ENCODE peak calls at places on chromosome X, in four cellular contexts. One of them, this sample, is unnamed.

GRCh38 chrX:69028006-69028760 is 137.1 kb downstream of the PJA1 start:
- DNase-seq in NB4: peak
- DNase-seq in fibroblast of mammary gland: no peak
- DNase-seq in endothelial cell: no peak
- DNase-seq in this sample: peak

GRCh38 chrX:16589211-16589610 is 60.7 kb upstream of the S100G start:
- DNase-seq in NB4: no peak
- DNase-seq in fibroblast of mammary gland: peak
- DNase-seq in endothelial cell: no peak
- DNase-seq in this sample: no peak

GRCh38 chrX:916235-916609 is 285.6 kb downstream of the SHOX start:
- DNase-seq in NB4: no peak
- DNase-seq in fibroblast of mammary gland: peak
- DNase-seq in endothelial cell: no peak
- DNase-seq in this sample: no peak

GRCh38 chrX:120408168-120408567 is 46.3 kb downstream of the ATP1B4 start:
- DNase-seq in NB4: no peak
- DNase-seq in fibroblast of mammary gland: no peak
- DNase-seq in endothelial cell: no peak
- DNase-seq in this sample: no peak

GRCh38 chrX:73214366-73215094 is at the start of gene NAP1L2:
- DNase-seq in NB4: peak
- DNase-seq in fibroblast of mammary gland: peak
- DNase-seq in endothelial cell: peak
- DNase-seq in this sample: peak

GRCh38 chrX:78513996-78514745 is 145.0 kb downstream of the RTL3 start:
- DNase-seq in NB4: no peak
- DNase-seq in fibroblast of mammary gland: no peak
- DNase-seq in endothelial cell: no peak
- DNase-seq in this sample: no peak

GRCh38 chrX:136030357-136031225 is 45.4 kb downstream of the SLC9A6 start:
- DNase-seq in NB4: no peak
- DNase-seq in fibroblast of mammary gland: peak
- DNase-seq in endothelial cell: no peak
- DNase-seq in this sample: no peak

GRCh38 chrX:11100281-11101035 is 10.7 kb upstream of the HCCS start:
- DNase-seq in NB4: peak
- DNase-seq in fibroblast of mammary gland: peak
- DNase-seq in endothelial cell: no peak
- DNase-seq in this sample: no peak

GRCh38 chrX:121013897-121014455 is 28.4 kb upstream of the CT47A1 start:
- DNase-seq in NB4: no peak
- DNase-seq in fibroblast of mammary gland: no peak
- DNase-seq in endothelial cell: no peak
- DNase-seq in this sample: no peak

GRCh38 chrX:36908801-36909403 is 99.3 kb upstream of the FAM47C start:
- DNase-seq in NB4: peak
- DNase-seq in fibroblast of mammary gland: peak
- DNase-seq in endothelial cell: no peak
- DNase-seq in this sample: peak

GRCh38 chrX:46180258-46180687 is 364.9 kb downstream of the ZNF674 start:
- DNase-seq in NB4: peak
- DNase-seq in fibroblast of mammary gland: peak
- DNase-seq in endothelial cell: no peak
- DNase-seq in this sample: no peak

GRCh38 chrX:134369576-134369975 is 90.4 kb upstream of the HPRT1 start:
- DNase-seq in NB4: no peak
- DNase-seq in fibroblast of mammary gland: no peak
- DNase-seq in endothelial cell: no peak
- DNase-seq in this sample: peak

GRCh38 chrX:3176439-3176820 is 135.2 kb downstream of the ARSF start:
- DNase-seq in NB4: no peak
- DNase-seq in fibroblast of mammary gland: peak
- DNase-seq in endothelial cell: no peak
- DNase-seq in this sample: no peak

GRCh38 chrX:94932278-94932965 is 1258.4 kb downstream of the FAM133A start:
- DNase-seq in NB4: no peak
- DNase-seq in fibroblast of mammary gland: no peak
- DNase-seq in endothelial cell: no peak
- DNase-seq in this sample: no peak

GRCh38 chrX:145405012-145405411 is 157.7 kb downstream of the SPANXN1 start:
- DNase-seq in NB4: peak
- DNase-seq in fibroblast of mammary gland: peak
- DNase-seq in endothelial cell: peak
- DNase-seq in this sample: peak

GRCh38 chrX:65755786-65756185 is 88.3 kb downstream of the MSN start:
- DNase-seq in NB4: peak
- DNase-seq in fibroblast of mammary gland: no peak
- DNase-seq in endothelial cell: no peak
- DNase-seq in this sample: no peak

GRCh38 chrX:150334998-150335397 is 28.1 kb upstream of the MAMLD1 start:
- DNase-seq in NB4: no peak
- DNase-seq in fibroblast of mammary gland: no peak
- DNase-seq in endothelial cell: no peak
- DNase-seq in this sample: no peak
- TF ChIP-seq CTCF in NB4: no peak
- TF ChIP-seq CTCF in fibroblast of mammary gland: no peak
- TF ChIP-seq CTCF in endothelial cell: no peak
- TF ChIP-seq CTCF in this sample: no peak

DNA sequence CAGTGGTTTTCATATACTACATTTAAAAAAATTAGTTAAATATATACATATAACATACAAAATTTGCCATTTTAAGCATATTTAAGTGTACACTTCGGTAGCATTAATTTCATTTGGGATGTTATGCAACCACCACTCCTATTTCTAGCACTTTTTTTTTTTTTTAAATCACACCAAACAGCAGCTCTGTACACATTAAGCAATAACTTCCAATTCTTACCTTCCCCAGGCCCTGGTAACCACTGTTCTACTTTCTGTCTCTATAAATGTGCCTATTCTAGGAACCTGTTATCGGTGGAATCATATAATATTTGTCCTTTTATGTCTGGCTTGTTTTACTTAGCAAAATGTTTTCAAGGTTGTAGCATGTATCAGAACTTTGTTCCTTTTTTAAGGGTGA is 39.1 kb downstream of the TMEM164 start:
- DNase-seq in NB4: peak
- DNase-seq in fibroblast of mammary gland: no peak
- DNase-seq in endothelial cell: no peak
- DNase-seq in this sample: no peak
- TF ChIP-seq CTCF in NB4: no peak
- TF ChIP-seq CTCF in fibroblast of mammary gland: no peak
- TF ChIP-seq CTCF in endothelial cell: no peak
- TF ChIP-seq CTCF in this sample: no peak

GRCh38 chrX:27918799-27919198 is 62.5 kb downstream of the DCAF8L1 start:
- DNase-seq in NB4: peak
- DNase-seq in fibroblast of mammary gland: no peak
- DNase-seq in endothelial cell: no peak
- DNase-seq in this sample: no peak
- TF ChIP-seq CTCF in NB4: no peak
- TF ChIP-seq CTCF in fibroblast of mammary gland: peak
- TF ChIP-seq CTCF in endothelial cell: no peak
- TF ChIP-seq CTCF in this sample: no peak

GRCh38 chrX:47646636-47647035 is 3.7 kb downstream of the ELK1 start:
- DNase-seq in NB4: no peak
- DNase-seq in fibroblast of mammary gland: no peak
- DNase-seq in endothelial cell: no peak
- DNase-seq in this sample: no peak

GRCh38 chrX:47645530-47645929 is 4.8 kb downstream of the ELK1 start:
- DNase-seq in NB4: no peak
- DNase-seq in fibroblast of mammary gland: no peak
- DNase-seq in endothelial cell: no peak
- DNase-seq in this sample: no peak

GRCh38 chrX:47644557-47645091 is 5.7 kb downstream of the ELK1 start:
- DNase-seq in NB4: peak
- DNase-seq in fibroblast of mammary gland: peak
- DNase-seq in endothelial cell: no peak
- DNase-seq in this sample: no peak

GRCh38 chrX:47648376-47648775 is 2.0 kb downstream of the ELK1 start:
- DNase-seq in NB4: no peak
- DNase-seq in fibroblast of mammary gland: no peak
- DNase-seq in endothelial cell: no peak
- DNase-seq in this sample: no peak

GRCh38 chrX:47643926-47644325 is 6.4 kb downstream of the ELK1 start:
- DNase-seq in NB4: peak
- DNase-seq in fibroblast of mammary gland: peak
- DNase-seq in endothelial cell: no peak
- DNase-seq in this sample: no peak
- TF ChIP-seq CTCF in NB4: peak
- TF ChIP-seq CTCF in fibroblast of mammary gland: peak
- TF ChIP-seq CTCF in endothelial cell: peak
- TF ChIP-seq CTCF in this sample: peak

GRCh38 chrX:132369650-132370049 is 119.2 kb downstream of the MBNL3 start:
- DNase-seq in NB4: no peak
- DNase-seq in fibroblast of mammary gland: no peak
- DNase-seq in endothelial cell: no peak
- DNase-seq in this sample: no peak

GRCh38 chrX:132367984-132368383 is 120.9 kb downstream of the MBNL3 start:
- DNase-seq in NB4: no peak
- DNase-seq in fibroblast of mammary gland: no peak
- DNase-seq in endothelial cell: no peak
- DNase-seq in this sample: no peak

GRCh38 chrX:132375941-132376340 is 112.9 kb downstream of the MBNL3 start:
- DNase-seq in NB4: no peak
- DNase-seq in fibroblast of mammary gland: peak
- DNase-seq in endothelial cell: no peak
- DNase-seq in this sample: no peak

DNA sequence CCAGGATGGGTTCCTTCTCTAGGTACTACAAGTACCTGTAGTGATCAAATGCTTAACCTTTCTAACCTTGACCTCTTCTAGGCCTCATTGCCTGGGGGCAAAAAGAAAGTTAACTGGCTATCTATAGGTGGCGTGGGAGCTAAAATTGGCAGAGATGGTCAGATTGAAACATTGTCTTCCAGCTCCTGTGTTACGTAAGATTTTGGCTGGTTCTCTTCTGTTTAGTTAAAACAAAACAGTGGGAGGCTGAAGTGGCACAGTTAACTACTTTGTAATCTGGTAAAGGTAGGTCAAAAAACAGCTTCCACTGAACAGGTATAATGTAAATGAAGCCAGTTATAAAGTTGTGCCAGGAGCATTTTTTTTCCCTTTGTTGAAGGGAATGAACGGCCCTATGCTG is 115.2 kb downstream of the MBNL3 start:
- DNase-seq in NB4: no peak
- DNase-seq in fibroblast of mammary gland: no peak
- DNase-seq in endothelial cell: no peak
- DNase-seq in this sample: no peak
- TF ChIP-seq CTCF in NB4: no peak
- TF ChIP-seq CTCF in fibroblast of mammary gland: no peak
- TF ChIP-seq CTCF in endothelial cell: no peak
- TF ChIP-seq CTCF in this sample: no peak

DNA sequence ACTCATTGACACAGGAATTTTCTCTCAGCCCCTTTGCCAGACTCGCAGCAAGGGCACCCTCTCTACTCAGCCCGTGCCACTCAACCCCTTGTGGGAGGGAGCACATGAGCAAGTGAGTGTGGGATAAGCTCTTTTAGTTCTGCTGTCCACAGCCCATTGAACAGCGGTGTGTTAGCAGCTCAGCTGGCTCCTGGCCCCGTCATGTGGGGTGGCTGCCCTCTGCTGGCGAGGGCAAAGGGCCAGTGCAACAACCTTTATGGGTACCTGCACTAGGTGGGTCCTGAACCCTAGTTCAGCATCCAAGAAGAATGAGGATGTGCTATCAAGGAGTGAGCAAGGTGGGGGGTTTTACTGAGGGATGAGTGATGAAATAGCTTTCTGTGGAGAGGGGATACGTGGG is 85.0 kb upstream of the ZNF81 start:
- DNase-seq in NB4: peak
- DNase-seq in fibroblast of mammary gland: peak
- DNase-seq in endothelial cell: peak
- DNase-seq in this sample: no peak
- TF ChIP-seq CTCF in NB4: peak
- TF ChIP-seq CTCF in fibroblast of mammary gland: peak
- TF ChIP-seq CTCF in endothelial cell: no peak
- TF ChIP-seq CTCF in this sample: peak

DNA sequence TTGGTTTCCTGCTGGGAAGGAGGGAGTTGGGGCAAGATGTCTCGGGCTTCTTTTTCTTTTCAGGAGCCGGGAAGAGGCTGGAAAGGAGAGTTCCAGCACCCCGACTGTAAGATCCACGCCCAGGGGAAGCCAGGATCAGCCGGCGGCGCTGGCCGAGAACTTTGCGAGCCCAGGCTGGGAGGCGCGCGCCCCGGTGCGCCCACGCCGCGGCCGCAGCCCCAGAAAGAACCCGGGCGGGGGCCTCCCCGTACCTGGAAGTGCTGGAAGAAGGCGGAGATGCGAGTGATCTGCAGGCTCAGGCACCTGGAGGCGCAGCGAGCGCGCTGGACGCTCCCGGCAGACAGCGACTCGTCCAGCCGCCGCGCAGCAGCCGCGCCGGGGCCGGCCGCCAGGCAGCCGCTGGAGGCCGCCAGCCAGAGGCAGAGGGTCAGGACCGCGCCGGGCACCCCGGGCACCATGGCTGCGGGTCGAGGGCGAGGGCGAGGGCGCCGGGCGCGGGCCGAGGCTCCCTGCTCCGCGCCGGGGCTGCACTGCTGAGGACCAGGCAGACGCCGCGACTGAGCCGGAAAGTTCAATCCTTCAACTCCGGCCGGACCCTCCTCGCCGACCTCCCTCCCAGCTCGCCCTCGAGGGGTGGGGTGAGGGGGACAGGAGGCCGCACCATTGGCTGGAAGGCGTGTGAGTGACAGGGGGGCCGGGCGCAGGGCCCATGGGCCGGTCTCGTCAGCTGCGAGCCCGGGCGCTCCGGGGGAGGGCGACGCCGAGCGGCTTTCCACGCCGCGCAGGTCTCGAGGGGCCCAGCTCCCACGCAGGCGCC is at the start of gene ANOS1:
- DNase-seq in NB4: no peak
- DNase-seq in fibroblast of mammary gland: no peak
- DNase-seq in endothelial cell: peak
- DNase-seq in this sample: no peak
- TF ChIP-seq CTCF in NB4: no peak
- TF ChIP-seq CTCF in fibroblast of mammary gland: no peak
- TF ChIP-seq CTCF in endothelial cell: no peak
- TF ChIP-seq CTCF in this sample: no peak